ENCODE peak calls at places on chromosomes 16 and 17, in nine cellular contexts. One of them, this sample, is unnamed.

GRCh38 chr16:5604770-5605169 is 507.2 kb upstream of the EEF2KMT start:
- DNase-seq in GM23338: peak
- DNase-seq in prostate gland: no peak
- DNase-seq in sigmoid colon: no peak
- DNase-seq in transverse colon: no peak
- DNase-seq in HCT116: peak
- DNase-seq in breast epithelium: no peak
- DNase-seq in HepG2: peak
- DNase-seq in K562: peak
- DNase-seq in this sample: no peak

GRCh38 chr16:55294129-55294528 is 29.9 kb upstream of the IRX6 start:
- DNase-seq in transverse colon: no peak
- DNase-seq in GM23338: peak
- DNase-seq in prostate gland: no peak
- DNase-seq in HepG2: no peak
- DNase-seq in K562: peak
- DNase-seq in breast epithelium: no peak
- DNase-seq in HCT116: no peak
- DNase-seq in sigmoid colon: no peak
- DNase-seq in this sample: no peak

GRCh38 chr17:77471984-77472836 is 331.4 kb downstream of the SEC14L1 start:
- DNase-seq in HepG2: no peak
- DNase-seq in GM23338: peak
- DNase-seq in sigmoid colon: peak
- DNase-seq in prostate gland: peak
- DNase-seq in HCT116: no peak
- DNase-seq in transverse colon: peak
- DNase-seq in breast epithelium: peak
- DNase-seq in K562: peak
- DNase-seq in this sample: peak

GRCh38 chr17:41785876-41786226 is 660 bp downstream of the JUP start:
- DNase-seq in transverse colon: peak
- DNase-seq in prostate gland: peak
- DNase-seq in HCT116: no peak
- DNase-seq in sigmoid colon: no peak
- DNase-seq in K562: peak
- DNase-seq in GM23338: peak
- DNase-seq in HepG2: no peak
- DNase-seq in breast epithelium: peak
- DNase-seq in this sample: no peak

GRCh38 chr16:66899945-66900688 is 18.6 kb downstream of the CDH16 start:
- DNase-seq in sigmoid colon: peak
- DNase-seq in prostate gland: no peak
- DNase-seq in HepG2: peak
- DNase-seq in HCT116: no peak
- DNase-seq in transverse colon: peak
- DNase-seq in GM23338: peak
- DNase-seq in breast epithelium: peak
- DNase-seq in K562: peak
- DNase-seq in this sample: peak

GRCh38 chr17:62937636-62938035 is 28.4 kb upstream of the TANC2 start:
- DNase-seq in transverse colon: no peak
- DNase-seq in sigmoid colon: no peak
- DNase-seq in HepG2: no peak
- DNase-seq in GM23338: no peak
- DNase-seq in K562: no peak
- DNase-seq in HCT116: no peak
- DNase-seq in breast epithelium: no peak
- DNase-seq in prostate gland: no peak
- DNase-seq in this sample: no peak

GRCh38 chr17:47605006-47605405 is 44.7 kb upstream of the KPNB1 start:
- DNase-seq in HCT116: no peak
- DNase-seq in HepG2: no peak
- DNase-seq in transverse colon: no peak
- DNase-seq in prostate gland: no peak
- DNase-seq in GM23338: no peak
- DNase-seq in breast epithelium: no peak
- DNase-seq in sigmoid colon: no peak
- DNase-seq in K562: no peak
- DNase-seq in this sample: no peak

GRCh38 chr16:74738134-74738541 is 36.5 kb downstream of the FA2H start:
- DNase-seq in GM23338: no peak
- DNase-seq in HCT116: peak
- DNase-seq in transverse colon: peak
- DNase-seq in HepG2: no peak
- DNase-seq in breast epithelium: no peak
- DNase-seq in prostate gland: no peak
- DNase-seq in K562: peak
- DNase-seq in sigmoid colon: no peak
- DNase-seq in this sample: no peak

GRCh38 chr17:30211371-30211770 is 24.1 kb downstream of the SLC6A4 start:
- DNase-seq in GM23338: no peak
- DNase-seq in breast epithelium: no peak
- DNase-seq in K562: no peak
- DNase-seq in HCT116: no peak
- DNase-seq in sigmoid colon: no peak
- DNase-seq in prostate gland: no peak
- DNase-seq in transverse colon: no peak
- DNase-seq in HepG2: no peak
- DNase-seq in this sample: no peak

GRCh38 chr17:3888343-3889171 is 4.3 kb downstream of the CAMKK1 start:
- DNase-seq in transverse colon: peak
- DNase-seq in HepG2: no peak
- DNase-seq in HCT116: peak
- DNase-seq in K562: peak
- DNase-seq in GM23338: peak
- DNase-seq in breast epithelium: peak
- DNase-seq in sigmoid colon: peak
- DNase-seq in prostate gland: peak
- DNase-seq in this sample: no peak

GRCh38 chr17:13885550-13885949 is 183.8 kb upstream of the COX10 start:
- DNase-seq in breast epithelium: no peak
- DNase-seq in transverse colon: no peak
- DNase-seq in GM23338: no peak
- DNase-seq in prostate gland: no peak
- DNase-seq in sigmoid colon: no peak
- DNase-seq in K562: no peak
- DNase-seq in HCT116: no peak
- DNase-seq in HepG2: no peak
- DNase-seq in this sample: no peak

GRCh38 chr16:69566437-69567030 is 768 bp downstream of the NFAT5 start:
- DNase-seq in HCT116: no peak
- DNase-seq in K562: peak
- DNase-seq in GM23338: peak
- DNase-seq in breast epithelium: peak
- DNase-seq in transverse colon: peak
- DNase-seq in prostate gland: peak
- DNase-seq in sigmoid colon: peak
- DNase-seq in HepG2: peak
- DNase-seq in this sample: no peak

GRCh38 chr17:78346605-78347250 is 13.1 kb downstream of the SOCS3 start:
- DNase-seq in HepG2: no peak
- DNase-seq in HCT116: no peak
- DNase-seq in sigmoid colon: no peak
- DNase-seq in K562: no peak
- DNase-seq in GM23338: peak
- DNase-seq in transverse colon: no peak
- DNase-seq in breast epithelium: no peak
- DNase-seq in prostate gland: no peak
- DNase-seq in this sample: no peak

GRCh38 chr17:75875940-75876189 is 2.5 kb downstream of the TRIM47 start:
- DNase-seq in HCT116: no peak
- DNase-seq in breast epithelium: peak
- DNase-seq in HepG2: no peak
- DNase-seq in sigmoid colon: peak
- DNase-seq in transverse colon: no peak
- DNase-seq in prostate gland: peak
- DNase-seq in K562: no peak
- DNase-seq in GM23338: no peak
- DNase-seq in this sample: no peak

GRCh38 chr17:75876938-75877751 is 1.2 kb downstream of the TRIM47 start:
- DNase-seq in breast epithelium: peak
- DNase-seq in K562: no peak
- DNase-seq in prostate gland: peak
- DNase-seq in GM23338: peak
- DNase-seq in sigmoid colon: peak
- DNase-seq in transverse colon: peak
- DNase-seq in HepG2: peak
- DNase-seq in HCT116: peak
- DNase-seq in this sample: no peak

GRCh38 chr17:75877752-75878173 is 618 bp downstream of the TRIM47 start:
- DNase-seq in HepG2: peak
- DNase-seq in GM23338: peak
- DNase-seq in prostate gland: peak
- DNase-seq in HCT116: no peak
- DNase-seq in transverse colon: peak
- DNase-seq in sigmoid colon: peak
- DNase-seq in breast epithelium: peak
- DNase-seq in K562: no peak
- DNase-seq in this sample: peak

GRCh38 chr17:75875182-75875939 is 3.0 kb downstream of the TRIM47 start:
- DNase-seq in HepG2: no peak
- DNase-seq in breast epithelium: no peak
- DNase-seq in sigmoid colon: peak
- DNase-seq in transverse colon: peak
- DNase-seq in prostate gland: peak
- DNase-seq in GM23338: no peak
- DNase-seq in K562: no peak
- DNase-seq in HCT116: no peak
- DNase-seq in this sample: no peak

GRCh38 chr17:75876190-75876937 is 2.0 kb downstream of the TRIM47 start:
- DNase-seq in sigmoid colon: peak
- DNase-seq in transverse colon: peak
- DNase-seq in HCT116: peak
- DNase-seq in HepG2: peak
- DNase-seq in K562: no peak
- DNase-seq in GM23338: peak
- DNase-seq in breast epithelium: no peak
- DNase-seq in prostate gland: no peak
- DNase-seq in this sample: no peak
- TF ChIP-seq POLR2AphosphoS5 in sigmoid colon: no peak
- TF ChIP-seq POLR2AphosphoS5 in transverse colon: peak
- TF ChIP-seq POLR2AphosphoS5 in HCT116: peak
- TF ChIP-seq POLR2AphosphoS5 in HepG2: peak
- TF ChIP-seq POLR2AphosphoS5 in K562: no peak
- TF ChIP-seq POLR2AphosphoS5 in GM23338: no peak
- TF ChIP-seq POLR2AphosphoS5 in breast epithelium: no peak
- TF ChIP-seq POLR2AphosphoS5 in prostate gland: peak
- TF ChIP-seq POLR2AphosphoS5 in this sample: no peak

DNA sequence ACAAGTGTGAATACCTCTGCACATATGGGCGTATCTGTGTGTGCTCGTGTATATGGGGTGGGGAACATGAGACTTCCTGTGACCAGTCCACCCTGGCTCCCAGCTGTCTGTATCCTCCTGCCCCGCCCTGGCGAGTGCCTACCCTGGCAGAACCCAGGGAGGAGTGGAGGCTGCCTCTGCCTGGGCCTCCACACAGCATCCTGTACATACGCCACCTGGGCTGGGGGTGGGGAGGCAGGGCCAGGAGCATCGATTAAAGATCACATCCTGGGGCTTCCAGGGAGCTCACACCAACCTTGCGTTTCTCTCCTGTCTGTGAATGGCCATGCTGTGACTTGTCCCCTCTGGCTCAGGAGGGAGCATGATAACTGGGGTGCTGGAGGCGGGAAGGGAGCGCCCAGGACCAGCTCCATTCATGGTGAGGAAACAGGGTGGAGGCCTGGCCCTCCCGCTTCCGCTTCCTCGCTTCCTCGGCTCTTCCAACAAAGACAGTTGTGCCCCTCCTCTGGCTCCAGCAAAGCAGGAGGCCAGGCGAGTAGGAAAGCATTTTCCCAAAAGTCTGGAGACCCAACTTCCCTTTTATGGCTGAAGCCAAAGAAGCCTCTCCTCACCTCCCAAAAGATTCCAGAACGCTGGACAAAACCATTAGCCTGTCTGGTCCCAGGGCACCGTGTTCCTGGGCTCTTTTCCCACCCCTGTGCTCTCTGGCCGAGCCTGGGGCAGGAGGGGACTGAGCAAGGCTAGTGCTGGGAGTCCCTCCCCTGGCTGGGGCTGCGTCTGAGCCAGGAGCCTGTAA is 23.0 kb downstream of the ADAM11 start:
- DNase-seq in HCT116: no peak
- DNase-seq in transverse colon: no peak
- DNase-seq in GM23338: peak
- DNase-seq in HepG2: no peak
- DNase-seq in K562: no peak
- DNase-seq in prostate gland: no peak
- DNase-seq in sigmoid colon: no peak
- DNase-seq in breast epithelium: no peak
- DNase-seq in this sample: no peak
- H3K27ac ChIP-seq in HCT116: no peak
- H3K27ac ChIP-seq in transverse colon: peak
- H3K27ac ChIP-seq in GM23338: peak
- H3K27ac ChIP-seq in HepG2: no peak
- H3K27ac ChIP-seq in K562: no peak
- H3K27ac ChIP-seq in prostate gland: peak
- H3K27ac ChIP-seq in sigmoid colon: peak
- H3K27ac ChIP-seq in breast epithelium: no peak
- H3K27ac ChIP-seq in this sample: no peak

GRCh38 chr16:87198328-87198731 is 118.9 kb downstream of the C16orf95 start:
- DNase-seq in sigmoid colon: no peak
- DNase-seq in HepG2: no peak
- DNase-seq in transverse colon: no peak
- DNase-seq in breast epithelium: no peak
- DNase-seq in K562: no peak
- DNase-seq in prostate gland: no peak
- DNase-seq in HCT116: no peak
- DNase-seq in GM23338: peak
- DNase-seq in this sample: no peak
- TF ChIP-seq POLR2AphosphoS5 in sigmoid colon: no peak
- TF ChIP-seq POLR2AphosphoS5 in HepG2: no peak
- TF ChIP-seq POLR2AphosphoS5 in transverse colon: no peak
- TF ChIP-seq POLR2AphosphoS5 in breast epithelium: no peak
- TF ChIP-seq POLR2AphosphoS5 in K562: no peak
- TF ChIP-seq POLR2AphosphoS5 in prostate gland: no peak
- TF ChIP-seq POLR2AphosphoS5 in HCT116: no peak
- TF ChIP-seq POLR2AphosphoS5 in GM23338: no peak
- TF ChIP-seq POLR2AphosphoS5 in this sample: no peak

GRCh38 chr17:80030730-80031410 is 4.8 kb downstream of the TBC1D16 start:
- DNase-seq in GM23338: no peak
- DNase-seq in HepG2: no peak
- DNase-seq in K562: no peak
- DNase-seq in sigmoid colon: no peak
- DNase-seq in HCT116: no peak
- DNase-seq in prostate gland: peak
- DNase-seq in breast epithelium: peak
- DNase-seq in transverse colon: peak
- DNase-seq in this sample: no peak
- H3K27ac ChIP-seq in GM23338: no peak
- H3K27ac ChIP-seq in HepG2: no peak
- H3K27ac ChIP-seq in K562: no peak
- H3K27ac ChIP-seq in sigmoid colon: no peak
- H3K27ac ChIP-seq in HCT116: no peak
- H3K27ac ChIP-seq in prostate gland: peak
- H3K27ac ChIP-seq in breast epithelium: peak
- H3K27ac ChIP-seq in transverse colon: peak
- H3K27ac ChIP-seq in this sample: no peak